ENCODE peak calls at places on chromosomes 3 and 15, in ten cellular contexts. One of them, this sample, is unnamed.

GRCh38 chr15:95567686-95568085 is 762.8 kb upstream of the NR2F2 start:
- DNase-seq in HFF-Myc: no peak
- DNase-seq in epithelial cell of esophagus: no peak
- DNase-seq in SJSA1: no peak
- DNase-seq in GM23248: peak; percentile 15
- DNase-seq in uterus: no peak
- DNase-seq in right atrium auricular region: no peak
- DNase-seq in sigmoid colon: no peak
- DNase-seq in fibroblast of mammary gland: no peak
- DNase-seq in neuronal stem cell: no peak
- DNase-seq in this sample: no peak

GRCh38 chr15:90887037-90887481 is 2.8 kb downstream of the FES start:
- DNase-seq in neuronal stem cell: no peak
- DNase-seq in right atrium auricular region: no peak
- DNase-seq in uterus: no peak
- DNase-seq in SJSA1: no peak
- DNase-seq in sigmoid colon: peak; percentile 60
- DNase-seq in epithelial cell of esophagus: no peak
- DNase-seq in GM23248: no peak
- DNase-seq in HFF-Myc: no peak
- DNase-seq in fibroblast of mammary gland: no peak
- DNase-seq in this sample: no peak

GRCh38 chr3:105533955-105534354 is 167.2 kb downstream of the ALCAM start:
- DNase-seq in fibroblast of mammary gland: no peak
- DNase-seq in GM23248: no peak
- DNase-seq in uterus: no peak
- DNase-seq in right atrium auricular region: no peak
- DNase-seq in SJSA1: no peak
- DNase-seq in sigmoid colon: no peak
- DNase-seq in neuronal stem cell: no peak
- DNase-seq in epithelial cell of esophagus: peak; percentile 40
- DNase-seq in HFF-Myc: no peak
- DNase-seq in this sample: no peak

GRCh38 chr15:40464595-40465185 is 6.1 kb upstream of the CHST14 start:
- DNase-seq in fibroblast of mammary gland: no peak
- DNase-seq in HFF-Myc: no peak
- DNase-seq in GM23248: no peak
- DNase-seq in uterus: no peak
- DNase-seq in SJSA1: no peak
- DNase-seq in sigmoid colon: no peak
- DNase-seq in neuronal stem cell: no peak
- DNase-seq in right atrium auricular region: no peak
- DNase-seq in epithelial cell of esophagus: no peak
- DNase-seq in this sample: no peak

GRCh38 chr3:64104006-64104405 is 80.7 kb upstream of the PSMD6 start:
- DNase-seq in right atrium auricular region: no peak
- DNase-seq in sigmoid colon: no peak
- DNase-seq in epithelial cell of esophagus: no peak
- DNase-seq in uterus: no peak
- DNase-seq in GM23248: no peak
- DNase-seq in SJSA1: no peak
- DNase-seq in fibroblast of mammary gland: no peak
- DNase-seq in HFF-Myc: no peak
- DNase-seq in neuronal stem cell: no peak
- DNase-seq in this sample: peak; percentile 82

GRCh38 chr15:60605879-60606304 is 127.0 kb upstream of the ICE2 start:
- DNase-seq in fibroblast of mammary gland: peak; percentile 89
- DNase-seq in SJSA1: no peak
- DNase-seq in sigmoid colon: no peak
- DNase-seq in GM23248: peak; percentile 86
- DNase-seq in right atrium auricular region: no peak
- DNase-seq in uterus: no peak
- DNase-seq in HFF-Myc: peak; percentile 48
- DNase-seq in neuronal stem cell: no peak
- DNase-seq in epithelial cell of esophagus: no peak
- DNase-seq in this sample: peak; percentile 70

GRCh38 chr3:156498307-156498706 is 56.6 kb downstream of the SSR3 start:
- DNase-seq in right atrium auricular region: no peak
- DNase-seq in GM23248: no peak
- DNase-seq in fibroblast of mammary gland: no peak
- DNase-seq in neuronal stem cell: no peak
- DNase-seq in HFF-Myc: no peak
- DNase-seq in SJSA1: no peak
- DNase-seq in epithelial cell of esophagus: no peak
- DNase-seq in sigmoid colon: no peak
- DNase-seq in uterus: no peak
- DNase-seq in this sample: no peak

GRCh38 chr15:25504307-25504706 is 65.5 kb upstream of the UBE3A start:
- DNase-seq in sigmoid colon: no peak
- DNase-seq in GM23248: peak; percentile 85
- DNase-seq in epithelial cell of esophagus: no peak
- DNase-seq in uterus: no peak
- DNase-seq in right atrium auricular region: no peak
- DNase-seq in HFF-Myc: no peak
- DNase-seq in SJSA1: no peak
- DNase-seq in neuronal stem cell: no peak
- DNase-seq in fibroblast of mammary gland: peak; percentile 67
- DNase-seq in this sample: no peak

GRCh38 chr3:115999598-115999997 is 376.3 kb downstream of the GAP43 start:
- DNase-seq in HFF-Myc: no peak
- DNase-seq in GM23248: no peak
- DNase-seq in uterus: no peak
- DNase-seq in epithelial cell of esophagus: no peak
- DNase-seq in fibroblast of mammary gland: no peak
- DNase-seq in SJSA1: no peak
- DNase-seq in neuronal stem cell: no peak
- DNase-seq in right atrium auricular region: no peak
- DNase-seq in sigmoid colon: no peak
- DNase-seq in this sample: no peak

GRCh38 chr3:38987456-38987855 is 64.3 kb downstream of the SCN11A start:
- DNase-seq in SJSA1: no peak
- DNase-seq in epithelial cell of esophagus: no peak
- DNase-seq in right atrium auricular region: no peak
- DNase-seq in fibroblast of mammary gland: no peak
- DNase-seq in neuronal stem cell: no peak
- DNase-seq in sigmoid colon: no peak
- DNase-seq in GM23248: no peak
- DNase-seq in uterus: no peak
- DNase-seq in HFF-Myc: no peak
- DNase-seq in this sample: no peak

GRCh38 chr3:38992117-38992779 is 59.5 kb downstream of the SCN11A start:
- DNase-seq in HFF-Myc: peak; percentile 31
- DNase-seq in fibroblast of mammary gland: peak; percentile 76
- DNase-seq in neuronal stem cell: no peak
- DNase-seq in epithelial cell of esophagus: peak; percentile 76
- DNase-seq in GM23248: peak; percentile 82
- DNase-seq in uterus: no peak
- DNase-seq in sigmoid colon: no peak
- DNase-seq in right atrium auricular region: no peak
- DNase-seq in SJSA1: peak; percentile 57
- DNase-seq in this sample: peak; percentile 84

GRCh38 chr3:38989932-38990510 is 61.7 kb downstream of the SCN11A start:
- DNase-seq in epithelial cell of esophagus: no peak
- DNase-seq in right atrium auricular region: no peak
- DNase-seq in HFF-Myc: no peak
- DNase-seq in fibroblast of mammary gland: no peak
- DNase-seq in uterus: no peak
- DNase-seq in GM23248: peak; percentile 57
- DNase-seq in sigmoid colon: no peak
- DNase-seq in SJSA1: no peak
- DNase-seq in neuronal stem cell: no peak
- DNase-seq in this sample: no peak

GRCh38 chr3:38988955-38989354 is 62.8 kb downstream of the SCN11A start:
- DNase-seq in neuronal stem cell: no peak
- DNase-seq in uterus: no peak
- DNase-seq in fibroblast of mammary gland: no peak
- DNase-seq in SJSA1: no peak
- DNase-seq in right atrium auricular region: no peak
- DNase-seq in epithelial cell of esophagus: no peak
- DNase-seq in HFF-Myc: no peak
- DNase-seq in GM23248: no peak
- DNase-seq in sigmoid colon: no peak
- DNase-seq in this sample: no peak

DNA sequence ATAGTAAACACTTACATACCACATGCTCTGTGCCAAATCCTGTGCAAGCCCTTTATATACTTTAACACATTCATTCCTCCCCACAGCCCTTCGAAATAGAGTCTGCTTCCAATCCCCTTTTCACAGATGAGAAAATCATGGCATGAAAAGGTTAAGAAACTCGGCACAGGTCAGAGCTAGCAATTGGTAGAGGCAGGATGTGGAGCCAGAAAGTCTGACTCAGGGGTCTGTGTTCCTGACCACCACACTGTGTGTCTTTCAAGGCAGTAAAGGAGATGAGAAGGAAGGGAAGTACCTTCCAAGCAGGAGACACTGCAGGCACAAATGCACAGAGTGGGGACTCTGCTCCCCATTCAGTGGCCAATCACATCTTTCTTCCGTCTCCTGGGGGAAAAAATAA is 61.1 kb downstream of the SCN11A start:
- DNase-seq in SJSA1: no peak
- DNase-seq in HFF-Myc: no peak
- DNase-seq in uterus: no peak
- DNase-seq in fibroblast of mammary gland: no peak
- DNase-seq in neuronal stem cell: no peak
- DNase-seq in right atrium auricular region: no peak
- DNase-seq in epithelial cell of esophagus: no peak
- DNase-seq in sigmoid colon: no peak
- DNase-seq in GM23248: peak; percentile 18
- DNase-seq in this sample: no peak
- H3K4me3 ChIP-seq in SJSA1: no peak overlapping the region
- H3K4me3 ChIP-seq in HFF-Myc: no peak overlapping the region
- H3K4me3 ChIP-seq in uterus: no peak overlapping the region
- H3K4me3 ChIP-seq in fibroblast of mammary gland: no peak overlapping the region
- H3K4me3 ChIP-seq in neuronal stem cell: no peak overlapping the region
- H3K4me3 ChIP-seq in right atrium auricular region: no peak overlapping the region
- H3K4me3 ChIP-seq in epithelial cell of esophagus: no peak overlapping the region
- H3K4me3 ChIP-seq in sigmoid colon: no peak overlapping the region
- H3K4me3 ChIP-seq in GM23248: no peak overlapping the region
- H3K4me3 ChIP-seq in this sample: no peak overlapping the region

DNA sequence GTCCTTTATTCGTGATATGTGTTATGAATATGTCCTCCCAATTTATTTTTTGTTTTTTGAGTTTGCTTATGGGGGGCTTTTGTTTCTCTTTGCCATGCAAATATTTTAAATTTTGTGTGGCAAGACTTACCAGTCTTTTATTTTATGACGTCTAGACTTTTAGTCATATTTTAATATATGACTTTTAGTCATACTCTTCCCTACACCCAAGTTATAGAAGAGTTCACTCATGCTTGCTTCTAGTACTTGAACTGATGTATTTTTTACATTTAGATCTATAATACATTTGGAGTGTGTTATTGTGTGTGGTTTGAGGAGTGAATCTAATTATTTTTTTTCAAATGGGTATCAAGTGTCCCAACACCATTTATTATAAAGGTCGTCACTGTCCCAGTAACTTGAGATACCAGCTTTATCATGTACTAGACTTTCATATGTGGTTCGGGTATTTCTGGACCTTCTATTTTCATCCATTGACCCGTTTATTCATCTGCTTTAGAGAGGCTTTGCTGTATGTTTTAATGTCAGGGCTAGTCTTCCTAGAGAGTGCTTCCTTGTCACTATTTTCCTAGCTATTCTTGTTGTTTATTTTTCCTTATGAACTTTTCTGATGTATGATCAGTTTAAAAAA is 775 bp downstream of the PARP15 start:
- DNase-seq in SJSA1: no peak
- DNase-seq in epithelial cell of esophagus: no peak
- DNase-seq in right atrium auricular region: no peak
- DNase-seq in GM23248: peak; percentile 19
- DNase-seq in HFF-Myc: no peak
- DNase-seq in neuronal stem cell: no peak
- DNase-seq in sigmoid colon: no peak
- DNase-seq in uterus: no peak
- DNase-seq in fibroblast of mammary gland: no peak
- DNase-seq in this sample: no peak
- H3K4me3 ChIP-seq in SJSA1: no peak overlapping the region
- H3K4me3 ChIP-seq in epithelial cell of esophagus: no peak overlapping the region
- H3K4me3 ChIP-seq in right atrium auricular region: peak overlapping the region; percentile 61
- H3K4me3 ChIP-seq in GM23248: peak overlapping the region; percentile 63
- H3K4me3 ChIP-seq in HFF-Myc: peak overlapping the region; percentile 35
- H3K4me3 ChIP-seq in neuronal stem cell: no peak overlapping the region
- H3K4me3 ChIP-seq in sigmoid colon: peak overlapping the region; percentile 44
- H3K4me3 ChIP-seq in uterus: peak overlapping the region; percentile 23
- H3K4me3 ChIP-seq in fibroblast of mammary gland: peak overlapping the region; percentile 50
- H3K4me3 ChIP-seq in this sample: peak overlapping the region; percentile 55

DNA sequence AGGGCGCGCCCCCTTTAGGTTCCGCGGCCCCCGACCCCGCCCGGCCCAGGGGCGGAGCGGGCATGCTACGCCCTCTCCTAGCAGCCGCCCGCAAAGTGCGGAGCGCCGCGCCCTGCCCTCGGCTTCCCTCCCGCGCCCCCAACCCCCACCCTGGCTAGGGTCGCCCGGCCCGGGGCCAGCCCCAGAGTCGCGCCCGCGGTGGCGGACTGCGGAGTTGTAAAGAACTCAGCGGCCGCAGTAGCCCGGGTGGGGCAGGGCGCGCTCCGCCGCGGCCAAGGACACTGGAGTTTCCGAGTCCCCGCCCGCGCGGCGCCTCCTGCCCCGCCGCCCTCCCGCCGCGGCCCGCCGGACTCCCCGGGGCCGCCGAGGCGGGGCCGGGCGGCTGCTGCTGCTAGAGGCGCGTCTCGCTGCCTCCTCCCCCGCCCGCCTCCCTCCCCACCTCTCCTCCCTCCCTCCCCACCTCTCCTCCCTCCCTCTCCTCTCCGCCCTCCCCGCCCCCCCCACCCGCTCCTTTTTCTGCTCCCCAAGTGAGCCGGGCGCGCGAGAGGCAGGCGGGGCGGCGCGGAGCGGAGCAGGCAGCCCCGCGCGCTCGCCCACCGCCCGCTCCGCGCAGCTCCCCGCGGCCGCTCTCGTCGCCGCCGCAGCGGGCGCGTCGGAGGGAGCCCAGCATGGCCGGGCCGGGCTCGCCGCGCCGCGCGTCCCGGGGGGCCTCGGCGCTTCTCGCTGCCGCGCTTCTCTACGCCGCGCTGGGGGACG is at the start of gene CACNA2D3:
- DNase-seq in sigmoid colon: peak; percentile 82
- DNase-seq in GM23248: peak; percentile 41
- DNase-seq in SJSA1: no peak
- DNase-seq in uterus: no peak
- DNase-seq in right atrium auricular region: no peak
- DNase-seq in neuronal stem cell: no peak
- DNase-seq in epithelial cell of esophagus: peak; percentile 14
- DNase-seq in fibroblast of mammary gland: no peak
- DNase-seq in HFF-Myc: no peak
- DNase-seq in this sample: peak; percentile 2
- H3K4me3 ChIP-seq in sigmoid colon: peak within 1 kb of the TSS; percentile 56
- H3K4me3 ChIP-seq in GM23248: peak within 1 kb of the TSS; percentile 59
- H3K4me3 ChIP-seq in SJSA1: peak within 1 kb of the TSS; percentile 6
- H3K4me3 ChIP-seq in uterus: peak within 1 kb of the TSS; percentile 22
- H3K4me3 ChIP-seq in right atrium auricular region: peak within 1 kb of the TSS; percentile 70
- H3K4me3 ChIP-seq in neuronal stem cell: peak within 1 kb of the TSS; percentile 22
- H3K4me3 ChIP-seq in epithelial cell of esophagus: no peak within 1 kb of the TSS
- H3K4me3 ChIP-seq in fibroblast of mammary gland: no peak within 1 kb of the TSS
- H3K4me3 ChIP-seq in HFF-Myc: no peak within 1 kb of the TSS
- H3K4me3 ChIP-seq in this sample: no peak within 1 kb of the TSS

DNA sequence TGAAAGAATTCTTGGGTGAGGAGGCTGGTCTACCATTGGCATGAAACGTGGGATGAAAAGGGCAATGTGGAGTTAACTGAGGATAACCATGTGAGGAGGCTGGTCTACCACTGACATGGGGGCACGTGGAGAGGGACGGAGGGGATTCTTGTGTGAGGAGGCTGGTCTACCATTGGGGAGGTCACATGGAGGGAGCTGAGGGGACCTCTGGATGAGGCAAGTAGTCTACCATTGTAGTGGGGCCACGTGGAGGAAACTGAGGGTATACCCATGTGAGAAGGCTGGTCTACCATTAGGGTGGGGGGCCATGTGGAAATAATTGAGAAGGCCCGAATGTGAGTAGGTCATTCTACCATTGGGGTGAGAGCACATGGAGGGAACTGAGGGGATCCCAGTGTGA is 154.1 kb downstream of the FBLN2 start:
- DNase-seq in right atrium auricular region: no peak
- DNase-seq in uterus: no peak
- DNase-seq in epithelial cell of esophagus: no peak
- DNase-seq in GM23248: no peak
- DNase-seq in sigmoid colon: peak; percentile 37
- DNase-seq in neuronal stem cell: no peak
- DNase-seq in SJSA1: no peak
- DNase-seq in fibroblast of mammary gland: no peak
- DNase-seq in HFF-Myc: no peak
- DNase-seq in this sample: no peak
- H3K4me3 ChIP-seq in right atrium auricular region: no peak overlapping the region
- H3K4me3 ChIP-seq in uterus: no peak overlapping the region
- H3K4me3 ChIP-seq in epithelial cell of esophagus: no peak overlapping the region
- H3K4me3 ChIP-seq in GM23248: no peak overlapping the region
- H3K4me3 ChIP-seq in sigmoid colon: no peak overlapping the region
- H3K4me3 ChIP-seq in neuronal stem cell: no peak overlapping the region
- H3K4me3 ChIP-seq in SJSA1: no peak overlapping the region
- H3K4me3 ChIP-seq in fibroblast of mammary gland: no peak overlapping the region
- H3K4me3 ChIP-seq in HFF-Myc: no peak overlapping the region
- H3K4me3 ChIP-seq in this sample: no peak overlapping the region

This sample was measured in fibroblast of villous mesenchyme.